ENCODE peak calls at places on chromosomes 1 and 21, in four cellular contexts. X, K, Q and T are unnamed samples.

GRCh38 chr1:75438355-75438754 is 172.6 kb downstream of the SLC44A5 start:
- DNase-seq in X (no peak), K (no peak), Q (no peak), T (no peak)

GRCh38 chr1:87147851-87148250 is 180.8 kb upstream of the LMO4 start:
- DNase-seq in X (no peak), K (no peak), Q (no peak), T (no peak)

GRCh38 chr1:209435654-209436566 is 147.6 kb upstream of the CAMK1G start:
- DNase-seq in X (peak), K (peak), Q (no peak), T (peak)

GRCh38 chr1:204650911-204651570 is 34.5 kb downstream of the LRRN2 start:
- DNase-seq in X (no peak), K (no peak), Q (no peak), T (no peak)

GRCh38 chr1:207025144-207025880 is 7.2 kb downstream of the C1orf116 start:
- DNase-seq in X (no peak), K (peak), Q (no peak), T (no peak)

GRCh38 chr1:2339206-2340085 is 51.9 kb downstream of the MORN1 start:
- DNase-seq in X (no peak), K (no peak), Q (no peak), T (no peak)

GRCh38 chr1:87806377-87807094 is 477.9 kb downstream of the LMO4 start:
- DNase-seq in X (no peak), K (no peak), Q (no peak), T (no peak)

GRCh38 chr1:17539526-17540254 is at the start of gene ARHGEF10L:
- DNase-seq in X (no peak), K (peak), Q (no peak), T (no peak)

GRCh38 chr21:25171438-25171837 is 435.8 kb downstream of the MRPL39 start:
- DNase-seq in X (no peak), K (no peak), Q (peak), T (no peak)

GRCh38 chr21:33936221-33937038 is 20.8 kb upstream of the ATP5PO start:
- DNase-seq in X (no peak), K (no peak), Q (no peak), T (no peak)

GRCh38 chr1:216824511-216824910 is 101.3 kb upstream of the ESRRG start:
- DNase-seq in X (no peak), K (no peak), Q (no peak), T (no peak)

GRCh38 chr1:99950486-99950885 is 19.3 kb upstream of the SLC35A3 start:
- DNase-seq in X (no peak), K (no peak), Q (no peak), T (no peak)

GRCh38 chr1:25820247-25821111 is 725 bp downstream of the MTFR1L start:
- DNase-seq in X (no peak), K (peak), Q (no peak), T (no peak)

GRCh38 chr21:39556176-39556575 is 56.6 kb upstream of the B3GALT5 start:
- DNase-seq in X (no peak), K (no peak), Q (no peak), T (no peak)

GRCh38 chr1:31744165-31744888 is 19.8 kb downstream of the ADGRB2 start:
- DNase-seq in X (no peak), K (no peak), Q (no peak), T (no peak)

GRCh38 chr1:73998348-73998959 is 199.5 kb downstream of the LRRIQ3 start:
- DNase-seq in X (no peak), K (no peak), Q (peak), T (no peak)

GRCh38 chr1:12369258-12369657 is 139.4 kb downstream of the VPS13D start:
- DNase-seq in X (no peak), K (no peak), Q (no peak), T (no peak)

GRCh38 chr21:45788635-45789506 is 145.3 kb downstream of the PCBP3 start:
- DNase-seq in X (no peak), K (no peak), Q (no peak), T (no peak)

GRCh38 chr1:58768971-58769808 is 14.7 kb downstream of the JUN start:
- DNase-seq in X (no peak), K (peak), Q (no peak), T (peak)

GRCh38 chr1:240402318-240402717 is 209.6 kb downstream of the GREM2 start:
- DNase-seq in X (no peak), K (no peak), Q (no peak), T (no peak)

GRCh38 chr1:168230709-168231108 is 4.9 kb downstream of the SFT2D2 start:
- DNase-seq in X (no peak), K (no peak), Q (no peak), T (no peak)

GRCh38 chr1:145918992-145919939 is 749 bp upstream of the PEX11B start:
- DNase-seq in X (peak), K (peak), Q (no peak), T (no peak)

GRCh38 chr1:246971322-246971721 is 36.5 kb downstream of the ZNF695 start:
- DNase-seq in X (peak), K (peak), Q (no peak), T (no peak)

GRCh38 chr1:234541281-234541975 is 62.4 kb upstream of the TARBP1 start:
- DNase-seq in X (no peak), K (no peak), Q (no peak), T (no peak)

GRCh38 chr1:176568185-176568584 is 105.2 kb downstream of the PAPPA2 start:
- DNase-seq in X (no peak), K (no peak), Q (no peak), T (no peak)

GRCh38 chr1:3000671-3001470 is 20.4 kb upstream of the ACTRT2 start:
- DNase-seq in X (no peak), K (no peak), Q (no peak), T (no peak)

GRCh38 chr1:28900562-28900961 is 13.8 kb upstream of the EPB41 start:
- DNase-seq in X (no peak), K (no peak), Q (no peak), T (no peak)

GRCh38 chr1:115184951-115185331 is 95.6 kb upstream of the TSPAN2 start:
- DNase-seq in X (no peak), K (no peak), Q (no peak), T (no peak)

GRCh38 chr1:241698177-241698576 is 46.1 kb downstream of the WDR64 start:
- DNase-seq in X (no peak), K (no peak), Q (no peak), T (no peak)

GRCh38 chr1:33455537-33456301 is 16.7 kb upstream of the ZSCAN20 start:
- DNase-seq in X (no peak), K (peak), Q (peak), T (no peak)

GRCh38 chr1:2555634-2556276 is 416 bp upstream of the TNFRSF14 start:
- DNase-seq in X (no peak), K (peak), Q (no peak), T (no peak)

GRCh38 chr1:234230414-234230862 is 142.8 kb upstream of the COA6 start:
- DNase-seq in X (no peak), K (no peak), Q (no peak), T (no peak)

GRCh38 chr1:6260433-6260934 is 414 bp downstream of the GPR153 start:
- DNase-seq in X (no peak), K (no peak), Q (no peak), T (no peak)

GRCh38 chr1:38121231-38121680 is 74.7 kb upstream of the POU3F1 start:
- DNase-seq in X (no peak), K (no peak), Q (no peak), T (no peak)

GRCh38 chr21:34609244-34609950 is 5.5 kb downstream of the RCAN1 start:
- DNase-seq in X (no peak), K (no peak), Q (no peak), T (no peak)